ENCODE peak calls at places on chromosomes 7 and 10, in seven cellular contexts. W, M, N, G, J, A and R are unnamed samples.

GRCh38 chr7:12013983-12014382 is 182.0 kb upstream of the THSD7A start:
- DNase-seq in W (no peak), M (no peak), N (no peak), G (no peak), J (no peak), A (no peak), R (no peak)

GRCh38 chr10:87677595-87677994 is 17.9 kb downstream of the PAPSS2 start:
- DNase-seq in W (no peak), M (no peak), N (no peak), G (no peak), J (no peak), A (no peak), R (no peak)

GRCh38 chr10:19782430-19783089 is 33.7 kb upstream of the PLXDC2 start:
- DNase-seq in W (no peak), M (no peak), N (no peak), G (no peak), J (no peak), A (no peak), R (peak; percentile 30)

GRCh38 chr10:129820451-129820850 is 143.6 kb downstream of the EBF3 start:
- DNase-seq in W (no peak), M (no peak), N (no peak), G (no peak), J (no peak), A (no peak), R (no peak)

GRCh38 chr10:79258894-79259293 is 88.4 kb upstream of the PPIF start:
- DNase-seq in W (no peak), M (no peak), N (no peak), G (no peak), J (no peak), A (no peak), R (no peak)

GRCh38 chr7:102047167-102047566 is 229.7 kb downstream of the CUX1 start:
- DNase-seq in W (no peak), M (no peak), N (no peak), G (no peak), J (no peak), A (no peak), R (no peak)

GRCh38 chr10:116697816-116698215 is 44.5 kb downstream of the HSPA12A start:
- DNase-seq in W (no peak), M (no peak), N (no peak), G (no peak), J (no peak), A (no peak), R (no peak)

GRCh38 chr7:5703572-5704533 is 77.6 kb downstream of the RNF216 start:
- DNase-seq in W (no peak), M (no peak), N (no peak), G (peak; percentile 33), J (no peak), A (no peak), R (no peak)

GRCh38 chr7:55111007-55111406 is 92.2 kb downstream of the EGFR start:
- DNase-seq in W (no peak), M (no peak), N (no peak), G (peak; percentile 76), J (no peak), A (peak; percentile 80), R (peak; percentile 76)

GRCh38 chr7:832968-833424 is 720 bp downstream of the SUN1 start:
- DNase-seq in W (no peak), M (no peak), N (no peak), G (no peak), J (no peak), A (no peak), R (no peak)

GRCh38 chr10:84668186-84668763 is 339.9 kb downstream of the CCSER2 start:
- DNase-seq in W (no peak), M (no peak), N (no peak), G (no peak), J (no peak), A (no peak), R (no peak)

GRCh38 chr7:149423441-149423970 is 37.4 kb downstream of the ZNF777 start:
- DNase-seq in W (no peak), M (no peak), N (no peak), G (no peak), J (no peak), A (no peak), R (no peak)

GRCh38 chr10:65341323-65341922 is 1584.4 kb upstream of the LRRTM3 start:
- DNase-seq in W (no peak), M (no peak), N (no peak), G (peak; percentile 42), J (no peak), A (no peak), R (no peak)
- H3K4ac ChIP-seq in W (no peak overlapping the region), M (no peak overlapping the region), N (no peak overlapping the region), G (no peak overlapping the region), J (no peak overlapping the region), A (no peak overlapping the region), R (no peak overlapping the region)

DNA sequence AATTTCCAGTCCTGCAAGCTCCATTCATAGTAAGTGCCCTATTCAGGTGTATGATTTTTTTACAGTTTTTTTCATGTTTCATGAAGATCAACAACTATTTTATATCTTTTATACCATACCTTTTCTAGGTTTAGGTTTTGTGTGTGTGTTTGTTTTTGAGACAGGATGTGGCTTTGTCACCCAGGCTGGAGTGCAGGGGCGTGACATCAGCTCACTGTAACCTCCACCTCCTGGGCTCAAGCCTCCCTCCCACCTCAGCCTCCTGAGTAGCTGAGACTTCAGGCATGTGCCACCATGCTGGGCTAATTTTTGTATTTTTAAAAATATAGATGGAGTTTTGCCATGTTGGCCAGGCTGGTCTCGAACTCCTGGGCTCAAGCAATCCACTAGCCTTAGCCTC is 35.0 kb downstream of the ARMH3 start:
- DNase-seq in W (no peak), M (no peak), N (no peak), G (no peak), J (no peak), A (no peak), R (no peak)
- H3K4ac ChIP-seq in W (no peak overlapping the region), M (no peak overlapping the region), N (no peak overlapping the region), G (no peak overlapping the region), J (no peak overlapping the region), A (no peak overlapping the region), R (no peak overlapping the region)

GRCh38 chr7:130418306-130418705 is 22.5 kb downstream of the CEP41 start:
- DNase-seq in W (no peak), M (no peak), N (no peak), G (no peak), J (no peak), A (peak; percentile 30), R (peak; percentile 71)
- H3K4ac ChIP-seq in W (no peak overlapping the region), M (no peak overlapping the region), N (no peak overlapping the region), G (no peak overlapping the region), J (no peak overlapping the region), A (peak overlapping the region; percentile 38), R (no peak overlapping the region)

DNA sequence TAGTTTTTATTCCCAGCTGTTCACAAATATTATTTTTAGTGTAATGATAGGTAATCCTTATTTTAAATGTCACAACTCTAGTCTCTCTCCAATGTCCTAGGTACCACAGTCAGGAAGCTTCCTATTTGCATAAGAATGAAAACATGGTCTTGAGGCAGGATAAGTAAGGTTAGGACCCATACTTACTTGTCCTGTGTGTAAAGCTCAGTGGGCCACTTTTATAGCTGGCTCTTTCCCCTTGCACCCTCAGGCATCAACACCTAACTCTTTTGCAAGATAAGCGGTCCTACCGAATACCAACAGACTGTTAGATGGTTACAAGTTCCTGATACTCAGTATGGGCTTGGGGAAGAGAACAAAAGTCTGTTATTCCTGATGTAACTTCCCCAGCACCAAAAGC is 986.9 kb downstream of the NRG3 start:
- DNase-seq in W (no peak), M (no peak), N (no peak), G (no peak), J (no peak), A (no peak), R (no peak)
- H3K4ac ChIP-seq in W (no peak overlapping the region), M (no peak overlapping the region), N (no peak overlapping the region), G (no peak overlapping the region), J (no peak overlapping the region), A (no peak overlapping the region), R (no peak overlapping the region)